ENCODE peak calls at places on chromosome 15, in four cellular contexts. J is Peyer's patch, Z is cardiac muscle cell, E is astrocyte. Y is an unnamed sample.
A peak's percentile ranks its signal among the peaks of the same experiment; 100 is the strongest.

GRCh38 chr15:63385911-63386531 is 4.4 kb upstream of the CA12 start:
- DNase-seq in J (peak; percentile 50), Z (no peak), E (no peak), Y (no peak)

GRCh38 chr15:35087759-35088158 is 2.7 kb upstream of the NANOGP8 start:
- DNase-seq in J (no peak), Z (no peak), E (no peak), Y (no peak)

GRCh38 chr15:74535388-74536084 is 5.5 kb upstream of the ARID3B start:
- DNase-seq in J (no peak), Z (no peak), E (no peak), Y (no peak)

GRCh38 chr15:60831540-60831939 is 352.6 kb upstream of the ICE2 start:
- DNase-seq in J (no peak), Z (no peak), E (no peak), Y (peak; percentile 76)

GRCh38 chr15:71066983-71067382 is 48.3 kb upstream of the THSD4 start:
- DNase-seq in J (no peak), Z (no peak), E (peak; percentile 63), Y (peak; percentile 88)

GRCh38 chr15:69996321-69996720 is 101.4 kb downstream of the TLE3 start:
- DNase-seq in J (no peak), Z (no peak), E (no peak), Y (no peak)

GRCh38 chr15:98754283-98755022 is 106.1 kb downstream of the IGF1R start:
- DNase-seq in J (no peak), Z (no peak), E (peak; percentile 61), Y (peak; percentile 48)

GRCh38 chr15:57534279-57534678 is 57.4 kb upstream of the MYZAP start:
- DNase-seq in J (no peak), Z (no peak), E (no peak), Y (no peak)

GRCh38 chr15:50353251-50353998 is 1.6 kb downstream of the GABPB1 start:
- DNase-seq in J (no peak), Z (peak; percentile 0), E (peak; percentile 93), Y (peak; percentile 94)

GRCh38 chr15:51117270-51117669 is 22.6 kb upstream of the TNFAIP8L3 start:
- DNase-seq in J (no peak), Z (no peak), E (peak; percentile 74), Y (peak; percentile 54)

GRCh38 chr15:62853114-62853832 is 189.3 kb upstream of the TPM1 start:
- DNase-seq in J (no peak), Z (no peak), E (no peak), Y (no peak)

GRCh38 chr15:81301815-81302399 is 22.0 kb downstream of the STARD5 start:
- DNase-seq in J (peak; percentile 87), Z (no peak), E (no peak), Y (no peak)

GRCh38 chr15:71626596-71627088 is 183.7 kb upstream of the NR2E3 start:
- DNase-seq in J (no peak), Z (no peak), E (no peak), Y (no peak)

GRCh38 chr15:58864602-58865419 is 68.7 kb downstream of the SLTM start:
- DNase-seq in J (peak; percentile 53), Z (peak; percentile 13), E (no peak), Y (peak; percentile 45)

GRCh38 chr15:80550910-80551265 is 144.2 kb upstream of the ABHD17C start:
- DNase-seq in J (no peak), Z (no peak), E (peak; percentile 64), Y (peak; percentile 79)

GRCh38 chr15:45550436-45550835 is 27.9 kb upstream of the SLC30A4 start:
- DNase-seq in J (no peak), Z (no peak), E (peak; percentile 22), Y (peak; percentile 21)

GRCh38 chr15:58980351-58980939 is 7.0 kb upstream of the RNF111 start:
- DNase-seq in J (no peak), Z (peak; percentile 27), E (peak; percentile 3), Y (peak; percentile 69)

GRCh38 chr15:77830041-77830440 is 197.3 kb upstream of the LINGO1 start:
- DNase-seq in J (no peak), Z (no peak), E (peak; percentile 96), Y (peak; percentile 53)

GRCh38 chr15:39260791-39261190 is 320.1 kb upstream of the THBS1 start:
- DNase-seq in J (no peak), Z (no peak), E (no peak), Y (no peak)

GRCh38 chr15:68418611-68419161 is 13.3 kb downstream of the ITGA11 start:
- DNase-seq in J (no peak), Z (no peak), E (peak; percentile 73), Y (peak; percentile 77)

GRCh38 chr15:77640615-77641014 is 7.9 kb upstream of the LINGO1 start:
- DNase-seq in J (no peak), Z (no peak), E (no peak), Y (no peak)

GRCh38 chr15:22786868-22787698 is 639 bp downstream of the NIPA1 start:
- DNase-seq in J (peak; percentile 58), Z (peak; percentile 55), E (no peak), Y (peak; percentile 36)

GRCh38 chr15:32844118-32844711 is 126.4 kb downstream of the GREM1 start:
- DNase-seq in J (no peak), Z (peak; percentile 28), E (no peak), Y (peak; percentile 81)

GRCh38 chr15:60751985-60752952 is 273.3 kb upstream of the ICE2 start:
- DNase-seq in J (peak; percentile 55), Z (no peak), E (peak; percentile 57), Y (peak; percentile 95)

GRCh38 chr15:44199393-44199792 is 4.3 kb upstream of the FRMD5 start:
- DNase-seq in J (no peak), Z (no peak), E (no peak), Y (no peak)

GRCh38 chr15:48060396-48060795 is 60.4 kb upstream of the SLC24A5 start:
- DNase-seq in J (no peak), Z (no peak), E (peak; percentile 22), Y (no peak)

GRCh38 chr15:82875411-82876003 is 66.1 kb downstream of the WHAMM start:
- DNase-seq in J (no peak), Z (no peak), E (peak; percentile 69), Y (no peak)

GRCh38 chr15:42449770-42450433 is 41.0 kb downstream of the ZNF106 start:
- DNase-seq in J (no peak), Z (no peak), E (no peak), Y (no peak)

GRCh38 chr15:31400222-31400927 is 73.7 kb downstream of the KLF13 start:
- DNase-seq in J (no peak), Z (no peak), E (no peak), Y (peak; percentile 20)

GRCh38 chr15:77966540-77967290 is 110.8 kb downstream of the TBC1D2B start:
- DNase-seq in J (peak; percentile 77), Z (peak; percentile 42), E (peak; percentile 23), Y (peak; percentile 75)

GRCh38 chr15:62560943-62561571 is 396.0 kb upstream of the C2CD4B start:
- DNase-seq in J (peak; percentile 69), Z (no peak), E (no peak), Y (no peak)

GRCh38 chr15:43144512-43144911 is 11.1 kb downstream of the TMEM62 start:
- DNase-seq in J (no peak), Z (no peak), E (no peak), Y (no peak)

GRCh38 chr15:85616549-85616948 is 178.2 kb downstream of the KLHL25 start:
- DNase-seq in J (no peak), Z (no peak), E (no peak), Y (no peak)

GRCh38 chr15:77607894-77608261 is 24.8 kb downstream of the LINGO1 start:
- DNase-seq in J (no peak), Z (no peak), E (no peak), Y (no peak)

GRCh38 chr15:88913017-88913849 is at the start of gene MFGE8:
- DNase-seq in J (peak; percentile 79), Z (peak; percentile 94), E (peak; percentile 57), Y (peak; percentile 74)
- TF ChIP-seq CTCF in J (no peak), Z (peak; percentile 2), E (no peak), Y (no peak)

GRCh38 chr15:90547545-90547944 is 17.8 kb downstream of the CRTC3 start:
- DNase-seq in J (no peak), Z (no peak), E (no peak), Y (no peak)

GRCh38 chr15:90553248-90553745 is 23.6 kb downstream of the CRTC3 start:
- DNase-seq in J (no peak), Z (no peak), E (peak; percentile 74), Y (peak; percentile 78)

GRCh38 chr15:90550919-90551318 is 21.2 kb downstream of the CRTC3 start:
- DNase-seq in J (no peak), Z (no peak), E (no peak), Y (no peak)

GRCh38 chr15:90552929-90553211 is 23.1 kb downstream of the CRTC3 start:
- DNase-seq in J (no peak), Z (no peak), E (no peak), Y (no peak)

GRCh38 chr15:90552162-90552928 is 22.6 kb downstream of the CRTC3 start:
- DNase-seq in J (no peak), Z (no peak), E (peak; percentile 95), Y (peak; percentile 76)
- H3K4me3 ChIP-seq in J (no peak overlapping the region), Z (no peak overlapping the region), E (peak overlapping the region; percentile 13), Y (no peak overlapping the region)

DNA sequence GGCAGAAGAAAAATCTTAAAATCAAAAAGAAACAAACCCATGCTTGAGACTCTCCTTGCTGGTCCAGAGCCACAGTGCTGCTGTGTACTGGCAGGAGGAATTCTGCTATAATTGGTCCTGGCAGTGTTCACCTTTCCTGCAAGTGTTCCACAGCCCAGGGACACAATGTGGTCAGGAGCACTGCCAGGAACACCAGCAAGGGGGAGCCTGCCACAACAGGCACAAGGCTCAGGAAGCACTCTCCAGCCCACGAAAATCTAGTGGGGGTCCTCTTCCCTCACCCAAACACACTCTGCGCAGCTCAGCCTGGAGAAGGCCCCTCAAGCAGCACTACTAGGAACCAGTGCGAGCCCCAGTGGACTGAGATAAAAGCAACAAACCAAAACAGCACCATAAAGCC is 92.9 kb downstream of the UBE3A start:
- DNase-seq in J (no peak), Z (peak; percentile 50), E (peak; percentile 53), Y (peak; percentile 49)
- TF ChIP-seq CTCF in J (no peak), Z (peak; percentile 36), E (no peak), Y (peak; percentile 70)

GRCh38 chr15:92395176-92395521 is 1.5 kb downstream of the ST8SIA2 start:
- DNase-seq in J (no peak), Z (no peak), E (no peak), Y (no peak)

GRCh38 chr15:92393994-92394326 is 279 bp downstream of the ST8SIA2 start:
- DNase-seq in J (no peak), Z (no peak), E (no peak), Y (no peak)

GRCh38 chr15:92393287-92393993 is at the start of gene ST8SIA2:
- DNase-seq in J (no peak), Z (peak; percentile 85), E (peak; percentile 28), Y (no peak)

GRCh38 chr15:92394327-92395175 is 870 bp downstream of the ST8SIA2 start:
- DNase-seq in J (no peak), Z (peak; percentile 55), E (no peak), Y (no peak)

DNA sequence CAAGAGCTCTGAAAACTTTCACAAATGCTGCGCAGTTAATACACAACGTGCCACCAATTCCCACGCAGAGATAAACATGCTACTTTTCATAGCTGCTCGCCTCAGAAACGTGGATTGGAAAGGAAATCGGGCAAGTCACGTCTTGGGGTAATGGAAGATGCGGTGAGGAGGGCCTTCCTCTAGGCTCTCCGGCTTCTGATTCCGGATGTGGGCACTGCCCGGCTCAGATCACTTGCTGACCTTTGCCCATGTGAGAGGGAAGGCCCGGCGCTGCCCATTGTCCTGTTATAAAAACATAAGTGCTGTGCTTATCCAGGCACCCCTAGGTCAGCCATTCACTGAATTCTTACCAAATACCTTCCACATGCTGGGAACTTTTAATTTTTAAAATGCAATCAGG is 1.9 kb downstream of the ST8SIA2 start:
- DNase-seq in J (no peak), Z (no peak), E (no peak), Y (no peak)
- H3K4me3 ChIP-seq in J (no peak overlapping the region), Z (peak overlapping the region; percentile 72), E (peak overlapping the region; percentile 65), Y (no peak overlapping the region)

Y was measured in choroid plexus epithelial cell.